ENCODE peak calls at places on chromosome 12, in ten cellular contexts. One of them, this sample, is unnamed.

GRCh38 chr12:51976376-51977160 is 25.1 kb downstream of the ACVR1B start:
- DNase-seq in cardiac muscle cell: peak; percentile 65
- DNase-seq in prostate gland: no peak
- DNase-seq in HL-60: no peak
- DNase-seq in HS-27A: no peak
- DNase-seq in anterior cingulate cortex: no peak
- DNase-seq in M059J: peak; percentile 74
- DNase-seq in heart left ventricle: no peak
- DNase-seq in H4: no peak
- DNase-seq in AG08396: no peak
- DNase-seq in this sample: no peak

GRCh38 chr12:131455581-131456110 is 255.2 kb upstream of the SFSWAP start:
- DNase-seq in anterior cingulate cortex: no peak
- DNase-seq in heart left ventricle: no peak
- DNase-seq in HL-60: no peak
- DNase-seq in H4: no peak
- DNase-seq in prostate gland: no peak
- DNase-seq in M059J: no peak
- DNase-seq in HS-27A: no peak
- DNase-seq in AG08396: no peak
- DNase-seq in cardiac muscle cell: no peak
- DNase-seq in this sample: peak; percentile 68

GRCh38 chr12:19410211-19410610 is 29.1 kb upstream of the AEBP2 start:
- DNase-seq in HS-27A: no peak
- DNase-seq in H4: no peak
- DNase-seq in heart left ventricle: no peak
- DNase-seq in M059J: no peak
- DNase-seq in anterior cingulate cortex: no peak
- DNase-seq in AG08396: no peak
- DNase-seq in prostate gland: no peak
- DNase-seq in cardiac muscle cell: no peak
- DNase-seq in HL-60: no peak
- DNase-seq in this sample: no peak

GRCh38 chr12:105740970-105741725 is 397.6 kb downstream of the NUAK1 start:
- DNase-seq in anterior cingulate cortex: peak; percentile 80
- DNase-seq in prostate gland: peak; percentile 46
- DNase-seq in AG08396: no peak
- DNase-seq in HL-60: no peak
- DNase-seq in M059J: peak; percentile 52
- DNase-seq in H4: peak; percentile 8
- DNase-seq in cardiac muscle cell: no peak
- DNase-seq in heart left ventricle: peak; percentile 66
- DNase-seq in HS-27A: no peak
- DNase-seq in this sample: no peak

GRCh38 chr12:2959508-2960431 is 573 bp downstream of the TEAD4 start:
- DNase-seq in H4: peak; percentile 54
- DNase-seq in HS-27A: peak; percentile 48
- DNase-seq in prostate gland: peak; percentile 33
- DNase-seq in AG08396: peak; percentile 84
- DNase-seq in anterior cingulate cortex: no peak
- DNase-seq in M059J: peak; percentile 61
- DNase-seq in cardiac muscle cell: peak; percentile 63
- DNase-seq in HL-60: no peak
- DNase-seq in heart left ventricle: peak; percentile 69
- DNase-seq in this sample: peak; percentile 77

GRCh38 chr12:89138048-89138852 is 214.1 kb downstream of the DUSP6 start:
- DNase-seq in AG08396: no peak
- DNase-seq in M059J: peak; percentile 55
- DNase-seq in heart left ventricle: no peak
- DNase-seq in HS-27A: no peak
- DNase-seq in prostate gland: no peak
- DNase-seq in HL-60: no peak
- DNase-seq in H4: no peak
- DNase-seq in cardiac muscle cell: no peak
- DNase-seq in anterior cingulate cortex: peak; percentile 7
- DNase-seq in this sample: no peak

GRCh38 chr12:104506691-104507401 is 50.1 kb downstream of the CHST11 start:
- DNase-seq in prostate gland: no peak
- DNase-seq in HS-27A: no peak
- DNase-seq in AG08396: no peak
- DNase-seq in M059J: no peak
- DNase-seq in cardiac muscle cell: no peak
- DNase-seq in HL-60: no peak
- DNase-seq in heart left ventricle: no peak
- DNase-seq in anterior cingulate cortex: no peak
- DNase-seq in H4: no peak
- DNase-seq in this sample: no peak

GRCh38 chr12:74971201-74971600 is 238.4 kb downstream of the KCNC2 start:
- DNase-seq in HL-60: no peak
- DNase-seq in AG08396: no peak
- DNase-seq in cardiac muscle cell: no peak
- DNase-seq in heart left ventricle: no peak
- DNase-seq in prostate gland: no peak
- DNase-seq in H4: no peak
- DNase-seq in anterior cingulate cortex: no peak
- DNase-seq in HS-27A: no peak
- DNase-seq in M059J: no peak
- DNase-seq in this sample: no peak

GRCh38 chr12:89162704-89163261 is 189.5 kb downstream of the DUSP6 start:
- DNase-seq in prostate gland: peak; percentile 18
- DNase-seq in anterior cingulate cortex: peak; percentile 2
- DNase-seq in cardiac muscle cell: no peak
- DNase-seq in H4: peak; percentile 29
- DNase-seq in heart left ventricle: peak; percentile 42
- DNase-seq in AG08396: peak; percentile 60
- DNase-seq in M059J: peak; percentile 98
- DNase-seq in HL-60: peak; percentile 89
- DNase-seq in HS-27A: peak; percentile 60
- DNase-seq in this sample: no peak

GRCh38 chr12:23626791-23627190 is 322.7 kb downstream of the SOX5 start:
- DNase-seq in heart left ventricle: no peak
- DNase-seq in HS-27A: no peak
- DNase-seq in cardiac muscle cell: no peak
- DNase-seq in HL-60: no peak
- DNase-seq in prostate gland: no peak
- DNase-seq in AG08396: no peak
- DNase-seq in anterior cingulate cortex: no peak
- DNase-seq in M059J: no peak
- DNase-seq in H4: no peak
- DNase-seq in this sample: no peak

GRCh38 chr12:107610030-107610859 is 75.4 kb upstream of the PWP1 start:
- DNase-seq in H4: no peak
- DNase-seq in cardiac muscle cell: peak; percentile 54
- DNase-seq in AG08396: peak; percentile 56
- DNase-seq in prostate gland: no peak
- DNase-seq in heart left ventricle: no peak
- DNase-seq in HL-60: no peak
- DNase-seq in anterior cingulate cortex: peak; percentile 41
- DNase-seq in HS-27A: no peak
- DNase-seq in M059J: peak; percentile 19
- DNase-seq in this sample: no peak

GRCh38 chr12:8615206-8615605 is 2.5 kb upstream of the AICDA start:
- DNase-seq in HS-27A: no peak
- DNase-seq in heart left ventricle: no peak
- DNase-seq in cardiac muscle cell: no peak
- DNase-seq in anterior cingulate cortex: no peak
- DNase-seq in H4: no peak
- DNase-seq in M059J: no peak
- DNase-seq in HL-60: no peak
- DNase-seq in prostate gland: no peak
- DNase-seq in AG08396: no peak
- DNase-seq in this sample: no peak

GRCh38 chr12:52056801-52057613 is 5.8 kb downstream of the NR4A1 start:
- DNase-seq in M059J: no peak
- DNase-seq in heart left ventricle: peak; percentile 43
- DNase-seq in HL-60: no peak
- DNase-seq in anterior cingulate cortex: no peak
- DNase-seq in AG08396: no peak
- DNase-seq in cardiac muscle cell: no peak
- DNase-seq in H4: no peak
- DNase-seq in HS-27A: no peak
- DNase-seq in prostate gland: no peak
- DNase-seq in this sample: no peak

GRCh38 chr12:88184196-88184595 is 42.1 kb downstream of the TMTC3 start:
- DNase-seq in anterior cingulate cortex: no peak
- DNase-seq in HL-60: no peak
- DNase-seq in M059J: no peak
- DNase-seq in HS-27A: no peak
- DNase-seq in heart left ventricle: no peak
- DNase-seq in AG08396: no peak
- DNase-seq in H4: no peak
- DNase-seq in prostate gland: no peak
- DNase-seq in cardiac muscle cell: no peak
- DNase-seq in this sample: no peak

GRCh38 chr12:89225401-89225800 is 126.9 kb downstream of the DUSP6 start:
- DNase-seq in AG08396: peak; percentile 22
- DNase-seq in heart left ventricle: no peak
- DNase-seq in HS-27A: no peak
- DNase-seq in M059J: peak; percentile 90
- DNase-seq in prostate gland: no peak
- DNase-seq in HL-60: no peak
- DNase-seq in anterior cingulate cortex: no peak
- DNase-seq in cardiac muscle cell: no peak
- DNase-seq in H4: peak; percentile 67
- DNase-seq in this sample: peak; percentile 71

GRCh38 chr12:13727707-13728147 is 253.7 kb downstream of the GRIN2B start:
- DNase-seq in heart left ventricle: no peak
- DNase-seq in HS-27A: no peak
- DNase-seq in anterior cingulate cortex: no peak
- DNase-seq in AG08396: no peak
- DNase-seq in prostate gland: no peak
- DNase-seq in HL-60: no peak
- DNase-seq in cardiac muscle cell: no peak
- DNase-seq in M059J: no peak
- DNase-seq in H4: peak; percentile 37
- DNase-seq in this sample: no peak

GRCh38 chr12:63151898-63152700 is 1.1 kb upstream of the AVPR1A start:
- DNase-seq in heart left ventricle: peak; percentile 38
- DNase-seq in cardiac muscle cell: peak; percentile 65
- DNase-seq in H4: peak; percentile 39
- DNase-seq in anterior cingulate cortex: peak; percentile 45
- DNase-seq in AG08396: peak; percentile 61
- DNase-seq in M059J: peak; percentile 27
- DNase-seq in prostate gland: no peak
- DNase-seq in HL-60: no peak
- DNase-seq in HS-27A: no peak
- DNase-seq in this sample: no peak

GRCh38 chr12:53659011-53659551 is 16.8 kb downstream of the ATP5MC2 start:
- DNase-seq in HS-27A: no peak
- DNase-seq in anterior cingulate cortex: peak; percentile 57
- DNase-seq in heart left ventricle: peak; percentile 54
- DNase-seq in M059J: peak; percentile 82
- DNase-seq in prostate gland: peak; percentile 92
- DNase-seq in HL-60: no peak
- DNase-seq in H4: peak; percentile 93
- DNase-seq in AG08396: peak; percentile 55
- DNase-seq in cardiac muscle cell: no peak
- DNase-seq in this sample: no peak

GRCh38 chr12:94712852-94713545 is 62.6 kb upstream of the TMCC3 start:
- DNase-seq in heart left ventricle: no peak
- DNase-seq in M059J: no peak
- DNase-seq in cardiac muscle cell: no peak
- DNase-seq in prostate gland: no peak
- DNase-seq in anterior cingulate cortex: no peak
- DNase-seq in HS-27A: no peak
- DNase-seq in HL-60: no peak
- DNase-seq in AG08396: no peak
- DNase-seq in H4: no peak
- DNase-seq in this sample: no peak

GRCh38 chr12:104944252-104944651 is 13.8 kb downstream of the SLC41A2 start:
- DNase-seq in AG08396: no peak
- DNase-seq in heart left ventricle: no peak
- DNase-seq in HS-27A: no peak
- DNase-seq in M059J: no peak
- DNase-seq in HL-60: no peak
- DNase-seq in cardiac muscle cell: no peak
- DNase-seq in prostate gland: no peak
- DNase-seq in H4: no peak
- DNase-seq in anterior cingulate cortex: no peak
- DNase-seq in this sample: no peak

GRCh38 chr12:33605776-33606175 is 166.2 kb upstream of the SYT10 start:
- DNase-seq in heart left ventricle: no peak
- DNase-seq in H4: no peak
- DNase-seq in cardiac muscle cell: peak; percentile 46
- DNase-seq in HS-27A: no peak
- DNase-seq in AG08396: no peak
- DNase-seq in prostate gland: no peak
- DNase-seq in HL-60: peak; percentile 14
- DNase-seq in M059J: peak; percentile 47
- DNase-seq in anterior cingulate cortex: no peak
- DNase-seq in this sample: no peak

GRCh38 chr12:104715562-104716182 is 242.4 kb downstream of the SLC41A2 start:
- DNase-seq in M059J: no peak
- DNase-seq in heart left ventricle: no peak
- DNase-seq in HS-27A: no peak
- DNase-seq in anterior cingulate cortex: no peak
- DNase-seq in AG08396: no peak
- DNase-seq in HL-60: no peak
- DNase-seq in H4: no peak
- DNase-seq in cardiac muscle cell: no peak
- DNase-seq in prostate gland: no peak
- DNase-seq in this sample: no peak

GRCh38 chr12:58886474-58886873 is 33.8 kb downstream of the LRIG3 start:
- DNase-seq in prostate gland: no peak
- DNase-seq in HL-60: no peak
- DNase-seq in anterior cingulate cortex: no peak
- DNase-seq in cardiac muscle cell: no peak
- DNase-seq in heart left ventricle: no peak
- DNase-seq in HS-27A: no peak
- DNase-seq in AG08396: no peak
- DNase-seq in H4: no peak
- DNase-seq in M059J: no peak
- DNase-seq in this sample: no peak

GRCh38 chr12:123026094-123026853 is 45.8 kb downstream of the ARL6IP4 start:
- DNase-seq in heart left ventricle: no peak
- DNase-seq in prostate gland: no peak
- DNase-seq in M059J: no peak
- DNase-seq in anterior cingulate cortex: no peak
- DNase-seq in cardiac muscle cell: no peak
- DNase-seq in HL-60: no peak
- DNase-seq in HS-27A: no peak
- DNase-seq in H4: no peak
- DNase-seq in AG08396: no peak
- DNase-seq in this sample: peak; percentile 29

GRCh38 chr12:131122631-131123030 is 168.9 kb downstream of the ADGRD1 start:
- DNase-seq in H4: no peak
- DNase-seq in HS-27A: no peak
- DNase-seq in cardiac muscle cell: no peak
- DNase-seq in anterior cingulate cortex: no peak
- DNase-seq in prostate gland: no peak
- DNase-seq in AG08396: no peak
- DNase-seq in heart left ventricle: peak; percentile 5
- DNase-seq in HL-60: no peak
- DNase-seq in M059J: no peak
- DNase-seq in this sample: no peak

GRCh38 chr12:128820723-128821432 is 2.9 kb downstream of the SLC15A4 start:
- DNase-seq in anterior cingulate cortex: peak; percentile 41
- DNase-seq in AG08396: no peak
- DNase-seq in cardiac muscle cell: no peak
- DNase-seq in heart left ventricle: peak; percentile 38
- DNase-seq in HL-60: no peak
- DNase-seq in H4: no peak
- DNase-seq in prostate gland: no peak
- DNase-seq in M059J: no peak
- DNase-seq in HS-27A: no peak
- DNase-seq in this sample: peak; percentile 90

GRCh38 chr12:71439613-71440392 is at the start of gene LGR5:
- DNase-seq in HS-27A: peak; percentile 36
- DNase-seq in heart left ventricle: no peak
- DNase-seq in cardiac muscle cell: peak; percentile 79
- DNase-seq in H4: peak; percentile 29
- DNase-seq in HL-60: no peak
- DNase-seq in anterior cingulate cortex: peak; percentile 73
- DNase-seq in prostate gland: no peak
- DNase-seq in AG08396: peak; percentile 36
- DNase-seq in M059J: peak; percentile 23
- DNase-seq in this sample: peak; percentile 73

GRCh38 chr12:50246873-50247612 is 36.3 kb downstream of the LIMA1 start:
- DNase-seq in AG08396: peak; percentile 88
- DNase-seq in HL-60: peak; percentile 56
- DNase-seq in cardiac muscle cell: no peak
- DNase-seq in H4: peak; percentile 99
- DNase-seq in prostate gland: peak; percentile 28
- DNase-seq in HS-27A: peak; percentile 97
- DNase-seq in anterior cingulate cortex: no peak
- DNase-seq in M059J: peak; percentile 100
- DNase-seq in heart left ventricle: peak; percentile 81
- DNase-seq in this sample: no peak

This sample was measured in spleen.